ENCODE peak calls at places on chromosomes 7 and 10, in ten cellular contexts. G is kidney epithelial cell, M is OCI-LY7, V is fibroblast of mammary gland, Q is hepatocyte, U is gastrocnemius medialis, H is prostate gland, R is RWPE1, X is nephron progenitor cell, I is heart left ventricle. Z is an unnamed sample.

GRCh38 chr10:75512534-75512933 is 81.1 kb downstream of the LRMDA start:
- DNase-seq in M (no peak), Q (peak; percentile 60), G (no peak), R (no peak), I (no peak), X (peak; percentile 27), H (peak; percentile 88), U (no peak), V (peak; percentile 41), Z (no peak)

GRCh38 chr7:114405427-114405826 is 9.2 kb upstream of the FOXP2 start:
- DNase-seq in M (no peak), V (peak; percentile 46), U (no peak), Q (peak; percentile 10), H (no peak), R (peak; percentile 15), G (no peak), X (no peak), I (no peak), Z (peak; percentile 30)

GRCh38 chr10:126243976-126244375 is 144.3 kb downstream of the ADAM12 start:
- DNase-seq in V (peak; percentile 98), R (no peak), X (no peak), M (no peak), I (no peak), G (peak; percentile 59), U (no peak), Q (no peak), H (no peak), Z (no peak)

GRCh38 chr10:16491933-16492332 is 29.7 kb downstream of the C1QL3 start:
- DNase-seq in V (no peak), Q (no peak), H (no peak), U (no peak), X (no peak), G (no peak), M (no peak), I (no peak), R (no peak), Z (no peak)

GRCh38 chr7:36526720-36527548 is 137.3 kb downstream of the ANLN start:
- DNase-seq in M (no peak), V (peak; percentile 53), X (no peak), I (no peak), R (peak; percentile 92), G (peak; percentile 89), U (no peak), Q (peak; percentile 42), H (no peak), Z (peak; percentile 81)

GRCh38 chr10:126979311-126979710 is 74.1 kb downstream of the DOCK1 start:
- DNase-seq in R (no peak), I (no peak), G (no peak), U (no peak), V (no peak), M (no peak), X (no peak), H (no peak), Q (no peak), Z (no peak)

GRCh38 chr7:132298782-132299181 is 277.5 kb downstream of the PLXNA4 start:
- DNase-seq in I (no peak), U (no peak), X (no peak), H (no peak), R (peak; percentile 26), M (no peak), G (peak; percentile 7), V (peak; percentile 62), Q (peak; percentile 44), Z (peak; percentile 20)

GRCh38 chr7:117750612-117751563 is 122.4 kb downstream of the CTTNBP2 start:
- DNase-seq in H (no peak), V (peak; percentile 45), I (no peak), Q (peak; percentile 54), G (no peak), R (peak; percentile 24), X (no peak), M (peak; percentile 6), U (no peak), Z (peak; percentile 39)

DNA sequence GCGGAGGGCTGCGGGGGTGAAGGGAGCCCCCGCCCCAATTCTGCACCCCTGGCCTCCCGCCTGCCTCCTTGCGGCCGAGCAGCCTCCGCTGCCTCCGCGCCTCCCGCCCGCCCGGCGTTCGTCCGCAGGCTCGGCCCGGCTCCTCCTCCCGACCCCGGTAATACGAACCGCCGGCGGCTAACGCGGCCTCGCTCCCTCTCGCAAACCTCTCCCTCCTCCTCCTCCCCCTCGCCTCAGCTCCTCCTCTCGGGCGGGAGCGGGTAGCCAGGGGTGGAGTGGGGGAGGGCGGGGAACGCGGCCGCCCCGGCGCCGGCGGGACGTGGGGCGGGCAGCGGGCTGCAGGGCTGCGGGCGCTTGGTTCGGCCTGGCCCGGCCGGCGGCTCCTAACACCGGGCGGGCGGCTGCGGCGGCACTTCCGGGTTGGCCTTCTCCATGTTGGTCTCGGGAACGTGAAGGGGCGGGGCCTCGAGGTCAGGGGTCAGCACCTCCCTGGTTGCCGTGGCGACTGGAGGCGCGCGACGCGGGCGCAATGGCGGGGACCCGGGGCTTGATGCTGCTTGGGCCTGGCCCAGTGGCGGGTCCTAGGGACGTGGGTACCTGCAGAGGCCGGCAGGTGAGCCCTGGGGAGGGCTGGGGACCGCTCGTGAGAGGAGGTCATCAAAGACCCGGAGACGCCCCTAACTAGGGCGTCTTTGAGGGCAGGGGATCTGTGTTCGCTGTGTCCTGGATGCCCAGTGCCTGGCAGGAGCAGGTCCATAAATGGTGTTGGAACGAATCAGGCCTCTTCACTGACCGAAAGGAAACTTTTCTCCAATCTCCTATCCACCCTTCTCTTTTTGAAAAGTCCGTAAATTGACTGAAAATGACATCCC is at the start of gene RAB11FIP2:
- DNase-seq in M (peak; percentile 93), Q (peak; percentile 96), I (peak; percentile 98), H (peak; percentile 94), R (peak; percentile 95), X (peak; percentile 98), G (peak; percentile 50), U (peak; percentile 93), V (peak; percentile 85), Z (peak; percentile 91)
- TF ChIP-seq CTCF in M (peak; percentile 43), Q (peak; percentile 24), I (peak; percentile 39), H (no peak), R (peak; percentile 31), X (peak; percentile 25), G (no peak), U (peak; percentile 14), V (no peak), Z (no peak)

DNA sequence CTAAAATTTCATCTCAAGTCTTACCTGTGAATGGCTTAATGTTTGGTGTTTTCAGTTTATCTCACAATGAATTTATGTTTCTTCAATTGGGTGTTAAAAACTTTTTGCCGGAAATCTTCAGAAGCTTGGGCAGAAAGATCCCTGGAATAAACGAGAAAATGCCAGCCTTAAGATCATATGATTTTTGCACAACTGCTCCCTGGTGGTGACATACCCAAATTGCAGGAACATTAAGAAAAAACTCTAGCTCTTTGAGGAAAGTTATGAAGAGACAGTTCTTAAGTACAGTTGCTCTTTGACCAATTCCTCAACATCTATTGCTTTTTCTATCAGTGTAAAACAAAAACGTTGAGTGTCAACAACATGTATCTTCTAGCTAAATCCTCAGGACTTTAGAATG is 48.2 kb upstream of the CREB5 start:
- DNase-seq in Q (no peak), R (no peak), M (no peak), H (no peak), X (no peak), I (no peak), V (peak; percentile 25), G (no peak), U (no peak), Z (no peak)
- TF ChIP-seq CTCF in Q (peak; percentile 15), R (no peak), M (peak; percentile 71), H (no peak), X (peak; percentile 22), I (no peak), V (peak; percentile 45), G (peak; percentile 16), U (no peak), Z (peak; percentile 38)

DNA sequence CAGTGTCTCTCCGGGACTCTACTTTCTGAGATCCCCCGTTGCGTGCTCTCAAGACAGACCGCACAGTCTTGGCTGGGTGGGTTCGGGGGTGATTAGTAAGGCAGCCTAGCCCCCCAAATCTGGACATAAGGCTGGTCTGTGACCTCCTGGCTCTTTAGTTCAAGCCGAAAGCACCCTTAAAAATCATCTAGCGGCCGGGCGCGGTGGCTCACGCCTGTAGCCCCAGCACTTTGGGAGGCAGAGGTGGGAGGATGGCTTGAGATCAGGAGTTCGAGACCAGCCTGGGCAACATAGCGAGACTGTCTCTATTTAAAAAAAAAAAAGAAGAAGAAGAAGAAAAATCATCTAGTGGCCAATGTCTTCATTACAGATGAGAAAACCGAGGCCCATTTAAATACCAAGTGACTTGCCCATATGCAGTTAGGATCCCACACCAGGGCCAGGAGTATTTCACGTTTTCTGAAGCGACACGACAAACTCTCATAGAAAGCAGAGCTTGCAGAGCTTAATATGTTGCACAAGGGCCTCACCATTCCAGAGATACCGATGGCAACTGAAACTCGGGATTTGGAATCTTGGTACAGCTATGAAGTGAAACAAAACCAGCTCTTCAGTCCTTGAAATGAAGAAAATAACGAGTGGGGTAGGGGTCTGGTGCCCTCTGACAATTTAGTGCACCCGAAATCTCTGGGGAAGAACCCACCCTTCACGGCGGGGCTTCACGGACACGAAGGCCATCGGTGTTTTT is 696 bp upstream of the HILPDA start:
- DNase-seq in U (no peak), Q (peak; percentile 41), M (peak; percentile 21), I (no peak), V (no peak), G (no peak), R (peak; percentile 11), H (no peak), X (no peak), Z (no peak)
- TF ChIP-seq CTCF in U (no peak), Q (no peak), M (no peak), I (no peak), V (peak; percentile 5), G (peak; percentile 4), R (no peak), H (no peak), X (no peak), Z (no peak)

GRCh38 chr7:154581251-154581890 is 421.6 kb downstream of the PAXIP1 start:
- DNase-seq in U (no peak), I (no peak), H (no peak), M (no peak), V (no peak), X (no peak), Q (no peak), R (no peak), G (no peak), Z (no peak)

GRCh38 chr7:154579711-154580110 is 423.2 kb downstream of the PAXIP1 start:
- DNase-seq in R (no peak), Q (no peak), M (no peak), V (no peak), U (no peak), G (no peak), H (no peak), X (no peak), I (no peak), Z (no peak)

GRCh38 chr7:154583454-154583853 is 419.5 kb downstream of the PAXIP1 start:
- DNase-seq in R (no peak), X (no peak), V (no peak), G (no peak), U (no peak), M (no peak), Q (no peak), I (no peak), H (no peak), Z (no peak)

GRCh38 chr7:154587812-154588211 is 415.1 kb downstream of the PAXIP1 start:
- DNase-seq in G (no peak), V (no peak), R (no peak), U (no peak), Q (no peak), X (no peak), I (no peak), M (no peak), H (no peak), Z (no peak)

DNA sequence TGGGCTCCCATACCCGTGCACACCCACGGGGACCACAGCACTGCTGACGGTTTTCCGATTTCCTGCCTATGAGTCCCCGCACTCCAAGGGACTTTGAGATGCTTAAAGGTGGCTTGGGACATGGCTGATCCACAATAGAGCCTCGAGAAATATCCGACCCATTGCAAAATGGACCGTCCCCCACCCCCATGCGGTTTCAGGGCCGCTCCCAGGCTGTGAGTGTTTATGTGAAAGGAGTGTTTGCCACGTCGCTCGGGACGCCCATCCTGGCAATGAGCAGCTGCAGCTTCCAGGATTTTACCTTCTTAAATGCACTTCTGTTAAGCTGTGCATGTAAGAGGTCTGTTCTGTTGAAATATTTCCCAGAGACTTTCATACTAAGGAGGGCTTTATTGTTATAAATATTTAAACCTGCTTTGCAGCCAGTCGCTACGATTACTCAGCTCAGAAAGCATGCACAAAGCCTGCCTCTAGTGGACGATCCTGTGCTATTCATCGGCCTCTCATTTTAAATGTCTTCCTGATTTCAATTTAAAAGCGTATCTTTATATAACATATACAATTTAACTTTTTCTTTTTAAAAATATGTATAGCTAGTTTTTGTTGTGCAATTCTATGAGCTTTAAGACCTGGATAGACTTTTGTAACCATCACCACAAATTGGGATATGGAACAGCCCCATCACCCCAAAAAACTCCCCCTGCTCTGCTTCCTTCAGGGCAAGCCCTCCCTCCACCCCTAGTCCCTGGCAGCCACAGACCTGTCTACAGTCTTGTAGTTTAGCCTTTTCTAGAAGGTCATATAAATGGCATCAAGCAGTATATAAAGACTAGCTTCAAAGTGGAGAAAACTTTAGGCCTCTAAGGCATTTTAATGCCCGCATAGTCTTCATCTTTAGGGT is 418.3 kb downstream of the PAXIP1 start:
- DNase-seq in R (peak; percentile 16), H (no peak), Q (peak; percentile 51), V (no peak), U (no peak), M (no peak), G (no peak), X (no peak), I (no peak), Z (no peak)
- TF ChIP-seq CTCF in R (no peak), H (no peak), Q (peak; percentile 67), V (no peak), U (no peak), M (peak; percentile 67), G (no peak), X (peak; percentile 48), I (peak; percentile 24), Z (no peak)

Z was measured in MCF 10A.